ENCODE peak calls at places on chromosomes 4 and X, in six cellular contexts. One of them, this sample, is unnamed.

GRCh38 chr4:3599951-3600350 is 67.7 kb upstream of the LRPAP1 start:
- DNase-seq in PC-3: no peak
- DNase-seq in neural progenitor cell: peak
- DNase-seq in OCI-LY7: no peak
- DNase-seq in GM23338: no peak
- DNase-seq in MM.1S: no peak
- DNase-seq in this sample: no peak

GRCh38 chr4:30720021-30720655 is at the start of gene PCDH7:
- DNase-seq in neural progenitor cell: no peak
- DNase-seq in PC-3: peak
- DNase-seq in GM23338: peak
- DNase-seq in MM.1S: no peak
- DNase-seq in OCI-LY7: no peak
- DNase-seq in this sample: peak

GRCh38 chr4:52932586-52933482 is 70.7 kb downstream of the RASL11B start:
- DNase-seq in PC-3: no peak
- DNase-seq in MM.1S: no peak
- DNase-seq in GM23338: no peak
- DNase-seq in neural progenitor cell: no peak
- DNase-seq in OCI-LY7: no peak
- DNase-seq in this sample: peak

GRCh38 chrX:68834371-68835103 is 5.7 kb downstream of the EFNB1 start:
- DNase-seq in neural progenitor cell: no peak
- DNase-seq in PC-3: no peak
- DNase-seq in MM.1S: no peak
- DNase-seq in OCI-LY7: no peak
- DNase-seq in GM23338: no peak
- DNase-seq in this sample: no peak

GRCh38 chr4:138269175-138269574 is 27.0 kb upstream of the SLC7A11 start:
- DNase-seq in neural progenitor cell: no peak
- DNase-seq in GM23338: no peak
- DNase-seq in OCI-LY7: no peak
- DNase-seq in MM.1S: no peak
- DNase-seq in PC-3: no peak
- DNase-seq in this sample: peak

GRCh38 chrX:14380044-14380443 is 149.3 kb upstream of the GLRA2 start:
- DNase-seq in neural progenitor cell: no peak
- DNase-seq in PC-3: no peak
- DNase-seq in GM23338: no peak
- DNase-seq in OCI-LY7: no peak
- DNase-seq in MM.1S: no peak
- DNase-seq in this sample: no peak

GRCh38 chr4:77500801-77501200 is 104.8 kb upstream of the CXCL13 start:
- DNase-seq in GM23338: no peak
- DNase-seq in PC-3: peak
- DNase-seq in MM.1S: no peak
- DNase-seq in neural progenitor cell: no peak
- DNase-seq in OCI-LY7: no peak
- DNase-seq in this sample: no peak

GRCh38 chrX:110004210-110004609 is 1.3 kb downstream of the TMEM164 start:
- DNase-seq in PC-3: peak
- DNase-seq in OCI-LY7: no peak
- DNase-seq in GM23338: no peak
- DNase-seq in MM.1S: no peak
- DNase-seq in neural progenitor cell: peak
- DNase-seq in this sample: no peak

GRCh38 chr4:7824218-7824617 is 115.4 kb downstream of the AFAP1 start:
- DNase-seq in MM.1S: no peak
- DNase-seq in GM23338: no peak
- DNase-seq in OCI-LY7: no peak
- DNase-seq in PC-3: no peak
- DNase-seq in neural progenitor cell: no peak
- DNase-seq in this sample: no peak

GRCh38 chr4:183318656-183319055 is 1.4 kb downstream of the CLDN22 start:
- DNase-seq in GM23338: no peak
- DNase-seq in neural progenitor cell: no peak
- DNase-seq in MM.1S: no peak
- DNase-seq in OCI-LY7: no peak
- DNase-seq in PC-3: no peak
- DNase-seq in this sample: no peak

GRCh38 chr4:140188975-140189374 is 35.0 kb upstream of the MAML3 start:
- DNase-seq in GM23338: no peak
- DNase-seq in PC-3: peak
- DNase-seq in neural progenitor cell: no peak
- DNase-seq in MM.1S: no peak
- DNase-seq in OCI-LY7: no peak
- DNase-seq in this sample: peak

GRCh38 chrX:120302434-120302833 is 8.8 kb downstream of the TMEM255A start:
- DNase-seq in neural progenitor cell: peak
- DNase-seq in GM23338: peak
- DNase-seq in OCI-LY7: peak
- DNase-seq in MM.1S: peak
- DNase-seq in PC-3: no peak
- DNase-seq in this sample: no peak

GRCh38 chr4:181150173-181150572 is 1093.0 kb upstream of the TENM3 start:
- DNase-seq in OCI-LY7: no peak
- DNase-seq in MM.1S: no peak
- DNase-seq in PC-3: no peak
- DNase-seq in neural progenitor cell: no peak
- DNase-seq in GM23338: no peak
- DNase-seq in this sample: no peak

GRCh38 chrX:130125090-130125489 is 14.8 kb upstream of the ELF4 start:
- DNase-seq in GM23338: no peak
- DNase-seq in PC-3: no peak
- DNase-seq in neural progenitor cell: no peak
- DNase-seq in MM.1S: no peak
- DNase-seq in OCI-LY7: no peak
- DNase-seq in this sample: peak

GRCh38 chrX:107448625-107449468 is 605 bp upstream of the FRMPD3 start:
- DNase-seq in PC-3: peak
- DNase-seq in MM.1S: peak
- DNase-seq in GM23338: peak
- DNase-seq in OCI-LY7: peak
- DNase-seq in neural progenitor cell: peak
- DNase-seq in this sample: peak

GRCh38 chrX:45771114-45771513 is 570.4 kb upstream of the DIPK2B start:
- DNase-seq in OCI-LY7: no peak
- DNase-seq in PC-3: peak
- DNase-seq in neural progenitor cell: no peak
- DNase-seq in MM.1S: no peak
- DNase-seq in GM23338: no peak
- DNase-seq in this sample: peak

GRCh38 chrX:45769919-45770582 is 569.4 kb upstream of the DIPK2B start:
- DNase-seq in PC-3: peak
- DNase-seq in neural progenitor cell: peak
- DNase-seq in OCI-LY7: no peak
- DNase-seq in MM.1S: no peak
- DNase-seq in GM23338: no peak
- DNase-seq in this sample: peak

GRCh38 chrX:45774961-45775360 is 574.3 kb upstream of the DIPK2B start:
- DNase-seq in OCI-LY7: no peak
- DNase-seq in MM.1S: no peak
- DNase-seq in neural progenitor cell: no peak
- DNase-seq in GM23338: no peak
- DNase-seq in PC-3: peak
- DNase-seq in this sample: peak

GRCh38 chrX:45768666-45769065 is 568.0 kb upstream of the DIPK2B start:
- DNase-seq in GM23338: no peak
- DNase-seq in neural progenitor cell: no peak
- DNase-seq in OCI-LY7: no peak
- DNase-seq in MM.1S: no peak
- DNase-seq in PC-3: no peak
- DNase-seq in this sample: peak

DNA sequence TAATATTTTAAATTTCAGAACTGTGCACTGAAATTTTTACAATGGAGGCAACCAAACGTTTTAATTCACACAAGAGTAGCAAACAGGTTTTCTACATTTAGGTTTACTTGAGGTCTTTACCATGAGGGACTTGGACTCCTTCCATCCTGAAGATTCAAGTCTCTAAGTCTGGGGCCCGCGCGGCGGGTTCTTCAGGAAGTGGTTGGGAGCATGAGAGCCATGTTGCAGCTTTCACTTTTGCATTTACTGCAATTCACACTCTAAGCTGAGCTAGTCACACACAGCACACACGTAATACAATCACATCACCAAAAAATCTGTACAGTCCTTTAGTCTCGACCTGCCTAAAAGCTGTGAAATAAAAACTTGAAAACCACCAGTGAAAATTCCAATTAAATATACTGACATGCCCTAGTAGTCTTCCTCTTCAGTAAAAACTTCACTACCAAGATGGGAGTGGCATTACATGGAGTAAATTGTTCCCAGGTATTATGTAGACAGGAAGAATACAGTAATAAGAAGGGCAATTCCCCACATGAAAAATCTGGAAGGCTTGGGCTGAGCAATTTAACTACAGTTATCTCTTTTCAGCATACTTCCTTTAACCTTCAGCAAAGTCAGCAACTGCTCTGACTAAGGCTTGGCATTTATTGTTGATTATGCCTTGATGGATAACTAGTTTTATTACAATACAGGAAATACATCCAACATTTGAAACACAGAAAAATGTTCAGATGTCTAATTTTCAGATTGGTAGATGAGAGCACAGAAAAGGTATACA is 571.1 kb upstream of the DIPK2B start:
- DNase-seq in PC-3: peak
- DNase-seq in neural progenitor cell: no peak
- DNase-seq in GM23338: no peak
- DNase-seq in MM.1S: peak
- DNase-seq in OCI-LY7: no peak
- DNase-seq in this sample: peak
- TF ChIP-seq EZH2phosphoT487 in PC-3: no peak
- TF ChIP-seq EZH2phosphoT487 in neural progenitor cell: no peak
- TF ChIP-seq EZH2phosphoT487 in GM23338: no peak
- TF ChIP-seq EZH2phosphoT487 in MM.1S: no peak
- TF ChIP-seq EZH2phosphoT487 in OCI-LY7: no peak
- TF ChIP-seq EZH2phosphoT487 in this sample: no peak

GRCh38 chr4:5683566-5683965 is 24.8 kb downstream of the EVC2 start:
- DNase-seq in GM23338: no peak
- DNase-seq in neural progenitor cell: no peak
- DNase-seq in MM.1S: no peak
- DNase-seq in OCI-LY7: no peak
- DNase-seq in PC-3: no peak
- DNase-seq in this sample: no peak
- H3K27ac ChIP-seq in GM23338: no peak
- H3K27ac ChIP-seq in neural progenitor cell: no peak
- H3K27ac ChIP-seq in MM.1S: no peak
- H3K27ac ChIP-seq in OCI-LY7: no peak
- H3K27ac ChIP-seq in PC-3: no peak
- H3K27ac ChIP-seq in this sample: no peak

GRCh38 chrX:21481761-21482160 is 107.5 kb downstream of the CNKSR2 start:
- DNase-seq in PC-3: no peak
- DNase-seq in OCI-LY7: no peak
- DNase-seq in neural progenitor cell: no peak
- DNase-seq in MM.1S: no peak
- DNase-seq in GM23338: no peak
- DNase-seq in this sample: no peak

GRCh38 chrX:21479695-21480280 is 105.6 kb downstream of the CNKSR2 start:
- DNase-seq in OCI-LY7: peak
- DNase-seq in GM23338: peak
- DNase-seq in MM.1S: peak
- DNase-seq in neural progenitor cell: peak
- DNase-seq in PC-3: peak
- DNase-seq in this sample: peak
- TF ChIP-seq EZH2phosphoT487 in OCI-LY7: no peak
- TF ChIP-seq EZH2phosphoT487 in GM23338: no peak
- TF ChIP-seq EZH2phosphoT487 in MM.1S: no peak
- TF ChIP-seq EZH2phosphoT487 in neural progenitor cell: no peak
- TF ChIP-seq EZH2phosphoT487 in PC-3: no peak
- TF ChIP-seq EZH2phosphoT487 in this sample: no peak

DNA sequence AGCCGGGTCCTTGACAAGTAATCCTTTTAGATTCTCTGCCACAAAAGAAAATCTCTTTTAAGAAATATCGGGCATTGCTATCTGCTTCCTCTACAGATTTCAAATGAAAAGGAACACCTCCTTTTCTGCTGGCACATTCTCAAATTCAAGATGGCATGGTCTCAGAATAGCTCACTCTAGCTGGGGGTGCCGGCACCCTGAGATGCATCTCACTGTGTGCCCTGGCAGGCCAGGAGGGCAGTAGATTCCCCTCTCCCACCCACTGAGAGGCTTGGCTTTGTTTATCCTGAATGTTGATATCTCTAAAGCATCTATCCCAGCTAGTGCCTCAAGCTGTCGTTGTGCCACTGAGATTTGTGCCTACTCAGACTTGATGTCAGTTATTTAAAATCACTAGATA is 319.5 kb downstream of the ARHGAP10 start:
- DNase-seq in MM.1S: no peak
- DNase-seq in neural progenitor cell: no peak
- DNase-seq in GM23338: no peak
- DNase-seq in PC-3: no peak
- DNase-seq in OCI-LY7: no peak
- DNase-seq in this sample: no peak
- H3K27ac ChIP-seq in MM.1S: no peak
- H3K27ac ChIP-seq in neural progenitor cell: no peak
- H3K27ac ChIP-seq in GM23338: no peak
- H3K27ac ChIP-seq in PC-3: no peak
- H3K27ac ChIP-seq in OCI-LY7: no peak
- H3K27ac ChIP-seq in this sample: no peak

This sample was measured in GM23248.